ENCODE peak calls at places on chromosomes 4 and X, in nine cellular contexts. One of them, this sample, is unnamed.

GRCh38 chr4:1205641-1206298 is 33.4 kb upstream of the SPON2 start:
- DNase-seq in neuronal stem cell: no peak
- DNase-seq in pancreas: peak; percentile 40
- DNase-seq in NT2/D1: no peak
- DNase-seq in psoas muscle: no peak
- DNase-seq in fibroblast of villous mesenchyme: no peak
- DNase-seq in tibial nerve: peak; percentile 6
- DNase-seq in ovary: no peak
- DNase-seq in lower lobe of right lung: peak; percentile 46
- DNase-seq in this sample: no peak

GRCh38 chr4:113700602-113701150 is 60.9 kb downstream of the CAMK2D start:
- DNase-seq in pancreas: no peak
- DNase-seq in tibial nerve: no peak
- DNase-seq in lower lobe of right lung: no peak
- DNase-seq in ovary: no peak
- DNase-seq in NT2/D1: no peak
- DNase-seq in fibroblast of villous mesenchyme: no peak
- DNase-seq in psoas muscle: no peak
- DNase-seq in neuronal stem cell: no peak
- DNase-seq in this sample: no peak

GRCh38 chr4:33013280-33013679 is 2293.1 kb downstream of the PCDH7 start:
- DNase-seq in lower lobe of right lung: no peak
- DNase-seq in psoas muscle: no peak
- DNase-seq in NT2/D1: no peak
- DNase-seq in tibial nerve: no peak
- DNase-seq in neuronal stem cell: no peak
- DNase-seq in fibroblast of villous mesenchyme: no peak
- DNase-seq in ovary: no peak
- DNase-seq in pancreas: no peak
- DNase-seq in this sample: no peak

GRCh38 chr4:145090370-145090769 is 7.6 kb downstream of the ANAPC10 start:
- DNase-seq in psoas muscle: no peak
- DNase-seq in tibial nerve: no peak
- DNase-seq in fibroblast of villous mesenchyme: no peak
- DNase-seq in NT2/D1: no peak
- DNase-seq in ovary: no peak
- DNase-seq in lower lobe of right lung: no peak
- DNase-seq in pancreas: no peak
- DNase-seq in neuronal stem cell: no peak
- DNase-seq in this sample: peak; percentile 29

GRCh38 chr4:40621592-40622512 is 7.8 kb downstream of the RBM47 start:
- DNase-seq in psoas muscle: peak; percentile 78
- DNase-seq in fibroblast of villous mesenchyme: peak; percentile 99
- DNase-seq in pancreas: no peak
- DNase-seq in NT2/D1: no peak
- DNase-seq in ovary: peak; percentile 32
- DNase-seq in lower lobe of right lung: peak; percentile 88
- DNase-seq in neuronal stem cell: no peak
- DNase-seq in tibial nerve: peak; percentile 47
- DNase-seq in this sample: peak; percentile 99

GRCh38 chr4:6777636-6778281 is 4.8 kb upstream of the KIAA0232 start:
- DNase-seq in pancreas: no peak
- DNase-seq in fibroblast of villous mesenchyme: no peak
- DNase-seq in lower lobe of right lung: no peak
- DNase-seq in ovary: no peak
- DNase-seq in neuronal stem cell: no peak
- DNase-seq in tibial nerve: no peak
- DNase-seq in psoas muscle: no peak
- DNase-seq in NT2/D1: no peak
- DNase-seq in this sample: no peak

GRCh38 chr4:139599594-139600374 is 43.8 kb upstream of the SETD7 start:
- DNase-seq in psoas muscle: no peak
- DNase-seq in fibroblast of villous mesenchyme: no peak
- DNase-seq in lower lobe of right lung: no peak
- DNase-seq in NT2/D1: no peak
- DNase-seq in neuronal stem cell: no peak
- DNase-seq in pancreas: no peak
- DNase-seq in ovary: no peak
- DNase-seq in tibial nerve: no peak
- DNase-seq in this sample: peak; percentile 66

GRCh38 chrX:15683193-15683592 is 18.6 kb upstream of the CLTRN start:
- DNase-seq in neuronal stem cell: no peak
- DNase-seq in fibroblast of villous mesenchyme: no peak
- DNase-seq in tibial nerve: no peak
- DNase-seq in NT2/D1: no peak
- DNase-seq in lower lobe of right lung: no peak
- DNase-seq in psoas muscle: no peak
- DNase-seq in ovary: no peak
- DNase-seq in pancreas: no peak
- DNase-seq in this sample: no peak

GRCh38 chrX:47143894-47144625 is 442 bp downstream of the NDUFB11 start:
- DNase-seq in neuronal stem cell: no peak
- DNase-seq in pancreas: peak; percentile 41
- DNase-seq in lower lobe of right lung: peak; percentile 51
- DNase-seq in fibroblast of villous mesenchyme: peak; percentile 53
- DNase-seq in tibial nerve: no peak
- DNase-seq in psoas muscle: peak; percentile 76
- DNase-seq in ovary: no peak
- DNase-seq in NT2/D1: no peak
- DNase-seq in this sample: peak; percentile 31

GRCh38 chrX:51332188-51332942 is at the start of gene NUDT10:
- DNase-seq in pancreas: peak; percentile 69
- DNase-seq in ovary: peak; percentile 81
- DNase-seq in neuronal stem cell: peak; percentile 75
- DNase-seq in psoas muscle: peak; percentile 55
- DNase-seq in fibroblast of villous mesenchyme: peak; percentile 4
- DNase-seq in lower lobe of right lung: peak; percentile 43
- DNase-seq in tibial nerve: no peak
- DNase-seq in NT2/D1: peak; percentile 83
- DNase-seq in this sample: peak; percentile 31

GRCh38 chr4:164446516-164446915 is 307.4 kb upstream of the SMIM31 start:
- DNase-seq in lower lobe of right lung: no peak
- DNase-seq in neuronal stem cell: no peak
- DNase-seq in tibial nerve: no peak
- DNase-seq in psoas muscle: no peak
- DNase-seq in NT2/D1: no peak
- DNase-seq in ovary: no peak
- DNase-seq in fibroblast of villous mesenchyme: no peak
- DNase-seq in pancreas: no peak
- DNase-seq in this sample: peak; percentile 1

GRCh38 chrX:36087366-36087765 is 167.8 kb downstream of the CFAP47 start:
- DNase-seq in NT2/D1: no peak
- DNase-seq in psoas muscle: no peak
- DNase-seq in neuronal stem cell: no peak
- DNase-seq in pancreas: no peak
- DNase-seq in tibial nerve: no peak
- DNase-seq in ovary: no peak
- DNase-seq in lower lobe of right lung: no peak
- DNase-seq in fibroblast of villous mesenchyme: no peak
- DNase-seq in this sample: no peak

DNA sequence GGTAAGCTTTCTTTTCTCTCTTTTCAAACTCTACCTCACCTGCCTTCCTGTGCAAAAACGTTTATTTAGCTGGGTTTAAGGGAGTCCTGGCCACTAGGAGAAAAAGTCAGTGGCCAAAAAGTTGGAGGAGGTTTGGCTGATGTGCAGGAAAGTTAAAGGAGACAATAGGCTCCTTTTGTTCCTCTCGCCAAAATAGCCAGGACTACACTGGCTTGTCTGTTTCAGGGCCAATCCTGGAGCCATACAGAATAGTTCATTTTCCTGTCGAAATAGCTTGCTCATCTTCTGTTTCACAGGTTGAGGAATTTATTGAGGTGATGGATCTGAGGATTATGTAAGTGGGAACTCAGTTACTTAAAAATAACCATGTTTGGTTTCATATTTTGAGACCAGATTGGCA is 423 bp downstream of the HEPH start:
- DNase-seq in tibial nerve: no peak
- DNase-seq in fibroblast of villous mesenchyme: no peak
- DNase-seq in neuronal stem cell: peak; percentile 4
- DNase-seq in lower lobe of right lung: no peak
- DNase-seq in pancreas: no peak
- DNase-seq in ovary: no peak
- DNase-seq in psoas muscle: no peak
- DNase-seq in NT2/D1: no peak
- DNase-seq in this sample: no peak
- H3K4me3 ChIP-seq in tibial nerve: peak overlapping the region; percentile 46
- H3K4me3 ChIP-seq in fibroblast of villous mesenchyme: no peak overlapping the region
- H3K4me3 ChIP-seq in neuronal stem cell: peak overlapping the region; percentile 85
- H3K4me3 ChIP-seq in lower lobe of right lung: peak overlapping the region; percentile 41
- H3K4me3 ChIP-seq in pancreas: no peak overlapping the region
- H3K4me3 ChIP-seq in ovary: peak overlapping the region; percentile 21
- H3K4me3 ChIP-seq in psoas muscle: peak overlapping the region; percentile 22
- H3K4me3 ChIP-seq in NT2/D1: peak overlapping the region; percentile 59
- H3K4me3 ChIP-seq in this sample: peak overlapping the region; percentile 56

GRCh38 chrX:103549920-103550319 is 30.6 kb upstream of the RAB40A start:
- DNase-seq in NT2/D1: no peak
- DNase-seq in psoas muscle: no peak
- DNase-seq in lower lobe of right lung: no peak
- DNase-seq in fibroblast of villous mesenchyme: no peak
- DNase-seq in ovary: no peak
- DNase-seq in pancreas: no peak
- DNase-seq in neuronal stem cell: no peak
- DNase-seq in tibial nerve: no peak
- DNase-seq in this sample: peak; percentile 41

GRCh38 chrX:103550415-103551051 is 31.2 kb upstream of the RAB40A start:
- DNase-seq in NT2/D1: no peak
- DNase-seq in fibroblast of villous mesenchyme: no peak
- DNase-seq in ovary: no peak
- DNase-seq in pancreas: no peak
- DNase-seq in neuronal stem cell: no peak
- DNase-seq in lower lobe of right lung: no peak
- DNase-seq in tibial nerve: no peak
- DNase-seq in psoas muscle: no peak
- DNase-seq in this sample: peak; percentile 37

GRCh38 chrX:103552236-103552635 is 32.9 kb upstream of the RAB40A start:
- DNase-seq in pancreas: no peak
- DNase-seq in fibroblast of villous mesenchyme: peak; percentile 47
- DNase-seq in psoas muscle: no peak
- DNase-seq in tibial nerve: no peak
- DNase-seq in neuronal stem cell: no peak
- DNase-seq in ovary: no peak
- DNase-seq in NT2/D1: no peak
- DNase-seq in lower lobe of right lung: no peak
- DNase-seq in this sample: peak; percentile 70

GRCh38 chrX:103556941-103557340 is 28.4 kb upstream of the TCEAL4 start:
- DNase-seq in lower lobe of right lung: no peak
- DNase-seq in ovary: no peak
- DNase-seq in neuronal stem cell: no peak
- DNase-seq in pancreas: no peak
- DNase-seq in psoas muscle: no peak
- DNase-seq in tibial nerve: no peak
- DNase-seq in NT2/D1: no peak
- DNase-seq in fibroblast of villous mesenchyme: no peak
- DNase-seq in this sample: no peak

DNA sequence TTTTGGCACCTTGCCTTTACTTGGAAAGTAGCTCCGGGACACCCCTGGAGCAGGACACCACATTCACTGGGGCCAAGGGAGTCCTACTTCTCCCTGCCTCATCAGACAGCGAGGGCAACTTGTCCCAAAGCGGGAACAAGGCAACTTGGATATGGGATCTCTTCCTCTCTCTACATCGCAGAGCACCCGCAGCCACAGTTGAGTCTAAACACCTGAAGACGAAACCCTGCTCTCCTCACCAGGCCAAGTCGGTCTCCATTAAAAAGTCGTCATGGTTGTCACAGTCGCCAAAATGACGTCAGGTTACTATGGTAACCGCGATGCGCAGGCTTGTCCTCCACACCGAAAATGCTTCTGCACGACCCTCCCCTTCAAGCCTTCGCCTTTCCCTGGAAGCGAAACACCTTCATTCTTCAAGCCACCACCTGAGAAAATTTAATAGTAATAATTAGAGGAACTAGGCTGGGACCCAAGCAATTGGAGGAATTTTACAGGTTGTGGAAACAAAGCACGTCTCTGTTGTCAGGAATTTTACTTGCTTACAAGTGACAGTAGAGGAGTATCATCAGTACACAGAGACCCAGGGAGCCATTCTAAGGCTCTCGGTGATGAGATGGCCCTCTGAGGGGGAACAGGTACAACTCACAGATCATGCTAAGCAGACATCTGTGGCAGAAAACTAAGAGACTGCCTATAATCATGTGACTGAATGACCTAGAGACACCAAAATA is 30.5 kb upstream of the TCEAL4 start:
- DNase-seq in pancreas: no peak
- DNase-seq in tibial nerve: no peak
- DNase-seq in lower lobe of right lung: no peak
- DNase-seq in fibroblast of villous mesenchyme: peak; percentile 38
- DNase-seq in ovary: peak; percentile 48
- DNase-seq in psoas muscle: no peak
- DNase-seq in neuronal stem cell: peak; percentile 73
- DNase-seq in NT2/D1: peak; percentile 65
- DNase-seq in this sample: no peak
- H3K4me3 ChIP-seq in pancreas: no peak overlapping the region
- H3K4me3 ChIP-seq in tibial nerve: peak overlapping the region; percentile 42
- H3K4me3 ChIP-seq in lower lobe of right lung: peak overlapping the region; percentile 32
- H3K4me3 ChIP-seq in fibroblast of villous mesenchyme: peak overlapping the region; percentile 44
- H3K4me3 ChIP-seq in ovary: no peak overlapping the region
- H3K4me3 ChIP-seq in psoas muscle: peak overlapping the region; percentile 19
- H3K4me3 ChIP-seq in neuronal stem cell: peak overlapping the region; percentile 89
- H3K4me3 ChIP-seq in NT2/D1: peak overlapping the region; percentile 54
- H3K4me3 ChIP-seq in this sample: peak overlapping the region; percentile 12

DNA sequence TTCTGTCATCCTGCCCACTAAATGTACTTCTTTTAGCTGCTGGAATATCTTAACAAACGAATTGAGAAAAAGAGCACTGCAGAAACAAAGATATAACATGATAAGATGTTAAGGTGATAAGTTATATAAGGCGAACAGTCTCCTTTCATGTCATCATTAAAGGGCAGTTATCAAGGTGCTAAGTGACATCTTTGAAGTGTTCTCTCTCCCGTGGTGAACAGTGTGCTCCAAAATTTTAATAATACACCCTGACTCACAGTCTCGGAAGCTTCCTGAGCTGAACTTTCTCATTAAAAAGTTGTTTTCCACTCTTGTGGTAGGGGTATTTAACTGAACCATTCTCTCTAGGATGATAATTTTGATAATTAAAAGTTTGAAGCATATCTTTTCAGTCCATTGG is 61.6 kb downstream of the PLS3 start:
- DNase-seq in lower lobe of right lung: no peak
- DNase-seq in psoas muscle: no peak
- DNase-seq in pancreas: no peak
- DNase-seq in tibial nerve: no peak
- DNase-seq in fibroblast of villous mesenchyme: no peak
- DNase-seq in ovary: no peak
- DNase-seq in NT2/D1: no peak
- DNase-seq in neuronal stem cell: no peak
- DNase-seq in this sample: no peak
- H3K4me3 ChIP-seq in lower lobe of right lung: no peak overlapping the region
- H3K4me3 ChIP-seq in psoas muscle: no peak overlapping the region
- H3K4me3 ChIP-seq in pancreas: no peak overlapping the region
- H3K4me3 ChIP-seq in tibial nerve: no peak overlapping the region
- H3K4me3 ChIP-seq in fibroblast of villous mesenchyme: no peak overlapping the region
- H3K4me3 ChIP-seq in ovary: no peak overlapping the region
- H3K4me3 ChIP-seq in NT2/D1: no peak overlapping the region
- H3K4me3 ChIP-seq in neuronal stem cell: no peak overlapping the region
- H3K4me3 ChIP-seq in this sample: no peak overlapping the region

DNA sequence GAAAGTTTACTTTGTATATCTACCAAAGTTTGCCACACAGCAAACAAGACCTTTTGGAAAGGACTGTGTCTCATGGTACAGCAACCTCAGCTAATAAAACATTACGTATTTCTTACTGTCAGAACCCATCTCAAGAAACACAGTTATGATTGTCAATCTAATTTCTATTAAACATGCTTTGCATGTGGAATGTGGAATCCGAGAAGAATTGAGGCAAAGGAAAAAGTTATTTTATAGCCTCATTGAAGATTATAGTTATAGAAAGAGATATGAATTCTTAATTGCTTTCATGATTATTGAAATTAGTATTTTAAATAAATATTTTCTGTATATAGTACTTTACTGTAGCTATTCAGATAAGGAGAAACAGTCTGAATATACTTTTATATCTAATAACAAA is 5.4 kb downstream of the PCDH7 start:
- DNase-seq in pancreas: no peak
- DNase-seq in neuronal stem cell: no peak
- DNase-seq in lower lobe of right lung: no peak
- DNase-seq in fibroblast of villous mesenchyme: no peak
- DNase-seq in tibial nerve: no peak
- DNase-seq in ovary: no peak
- DNase-seq in psoas muscle: no peak
- DNase-seq in NT2/D1: no peak
- DNase-seq in this sample: no peak
- H3K4me3 ChIP-seq in pancreas: no peak overlapping the region
- H3K4me3 ChIP-seq in neuronal stem cell: no peak overlapping the region
- H3K4me3 ChIP-seq in lower lobe of right lung: no peak overlapping the region
- H3K4me3 ChIP-seq in fibroblast of villous mesenchyme: peak overlapping the region; percentile 18
- H3K4me3 ChIP-seq in tibial nerve: no peak overlapping the region
- H3K4me3 ChIP-seq in ovary: no peak overlapping the region
- H3K4me3 ChIP-seq in psoas muscle: no peak overlapping the region
- H3K4me3 ChIP-seq in NT2/D1: no peak overlapping the region
- H3K4me3 ChIP-seq in this sample: peak overlapping the region; percentile 50